ENCODE peak calls at places on chromosome 12, in seven cellular contexts. One of them, this sample, is unnamed.

GRCh38 chr12:47950856-47951468 is 12.4 kb upstream of the TMEM106C start:
- DNase-seq in heart right ventricle: no peak
- DNase-seq in cardiac muscle cell: no peak
- DNase-seq in ovary: no peak
- DNase-seq in HL-60: no peak
- DNase-seq in epithelial cell of prostate: no peak
- DNase-seq in pancreas: no peak
- DNase-seq in this sample: no peak

GRCh38 chr12:62817556-62818271 is 117.2 kb downstream of the PPM1H start:
- DNase-seq in heart right ventricle: no peak
- DNase-seq in cardiac muscle cell: no peak
- DNase-seq in ovary: peak
- DNase-seq in HL-60: no peak
- DNase-seq in epithelial cell of prostate: no peak
- DNase-seq in pancreas: no peak
- DNase-seq in this sample: no peak

GRCh38 chr12:90682398-90682797 is 272.6 kb downstream of the CCER1 start:
- DNase-seq in heart right ventricle: no peak
- DNase-seq in cardiac muscle cell: no peak
- DNase-seq in ovary: no peak
- DNase-seq in HL-60: no peak
- DNase-seq in epithelial cell of prostate: no peak
- DNase-seq in pancreas: no peak
- DNase-seq in this sample: no peak

GRCh38 chr12:61993734-61994345 is 266.4 kb upstream of the USP15 start:
- DNase-seq in heart right ventricle: no peak
- DNase-seq in cardiac muscle cell: peak
- DNase-seq in ovary: no peak
- DNase-seq in HL-60: peak
- DNase-seq in epithelial cell of prostate: no peak
- DNase-seq in pancreas: no peak
- DNase-seq in this sample: no peak

GRCh38 chr12:84542289-84542688 is 370.3 kb downstream of the SLC6A15 start:
- DNase-seq in heart right ventricle: no peak
- DNase-seq in cardiac muscle cell: no peak
- DNase-seq in ovary: no peak
- DNase-seq in HL-60: no peak
- DNase-seq in epithelial cell of prostate: no peak
- DNase-seq in pancreas: no peak
- DNase-seq in this sample: no peak

GRCh38 chr12:117468016-117468415 is 106.6 kb upstream of the NOS1 start:
- DNase-seq in heart right ventricle: no peak
- DNase-seq in cardiac muscle cell: no peak
- DNase-seq in ovary: no peak
- DNase-seq in HL-60: no peak
- DNase-seq in epithelial cell of prostate: no peak
- DNase-seq in pancreas: no peak
- DNase-seq in this sample: no peak

GRCh38 chr12:57816855-57817151 is 1.7 kb downstream of the AVIL start:
- DNase-seq in heart right ventricle: peak
- DNase-seq in cardiac muscle cell: no peak
- DNase-seq in ovary: peak
- DNase-seq in HL-60: peak
- DNase-seq in epithelial cell of prostate: no peak
- DNase-seq in pancreas: no peak
- DNase-seq in this sample: no peak

GRCh38 chr12:66942741-66943465 is 264.0 kb upstream of the GRIP1 start:
- DNase-seq in heart right ventricle: no peak
- DNase-seq in cardiac muscle cell: peak
- DNase-seq in ovary: no peak
- DNase-seq in HL-60: no peak
- DNase-seq in epithelial cell of prostate: no peak
- DNase-seq in pancreas: no peak
- DNase-seq in this sample: no peak

GRCh38 chr12:111753144-111753881 is 13.4 kb upstream of the ALDH2 start:
- DNase-seq in heart right ventricle: peak
- DNase-seq in cardiac muscle cell: peak
- DNase-seq in ovary: peak
- DNase-seq in HL-60: peak
- DNase-seq in epithelial cell of prostate: no peak
- DNase-seq in pancreas: peak
- DNase-seq in this sample: peak

GRCh38 chr12:100703337-100703736 is 91.2 kb upstream of the ANO4 start:
- DNase-seq in heart right ventricle: no peak
- DNase-seq in cardiac muscle cell: no peak
- DNase-seq in ovary: no peak
- DNase-seq in HL-60: no peak
- DNase-seq in epithelial cell of prostate: no peak
- DNase-seq in pancreas: no peak
- DNase-seq in this sample: no peak

GRCh38 chr12:128661216-128661550 is 162.6 kb downstream of the SLC15A4 start:
- DNase-seq in heart right ventricle: no peak
- DNase-seq in cardiac muscle cell: no peak
- DNase-seq in ovary: no peak
- DNase-seq in HL-60: no peak
- DNase-seq in epithelial cell of prostate: no peak
- DNase-seq in pancreas: peak
- DNase-seq in this sample: no peak

GRCh38 chr12:68119724-68120211 is 39.8 kb downstream of the IFNG start:
- DNase-seq in heart right ventricle: no peak
- DNase-seq in cardiac muscle cell: no peak
- DNase-seq in ovary: no peak
- DNase-seq in HL-60: no peak
- DNase-seq in epithelial cell of prostate: no peak
- DNase-seq in pancreas: no peak
- DNase-seq in this sample: no peak

GRCh38 chr12:47881826-47882427 is 22.9 kb downstream of the VDR start:
- DNase-seq in heart right ventricle: no peak
- DNase-seq in cardiac muscle cell: no peak
- DNase-seq in ovary: no peak
- DNase-seq in HL-60: no peak
- DNase-seq in epithelial cell of prostate: no peak
- DNase-seq in pancreas: no peak
- DNase-seq in this sample: no peak

GRCh38 chr12:1533602-1534304 is 60.6 kb downstream of the FBXL14 start:
- DNase-seq in heart right ventricle: no peak
- DNase-seq in cardiac muscle cell: peak
- DNase-seq in ovary: no peak
- DNase-seq in HL-60: no peak
- DNase-seq in epithelial cell of prostate: no peak
- DNase-seq in pancreas: no peak
- DNase-seq in this sample: no peak

GRCh38 chr12:97301576-97301975 is 161.0 kb upstream of the RMST start:
- DNase-seq in heart right ventricle: no peak
- DNase-seq in cardiac muscle cell: no peak
- DNase-seq in ovary: no peak
- DNase-seq in HL-60: no peak
- DNase-seq in epithelial cell of prostate: no peak
- DNase-seq in pancreas: no peak
- DNase-seq in this sample: no peak

GRCh38 chr12:97306121-97306520 is 156.5 kb upstream of the RMST start:
- DNase-seq in heart right ventricle: no peak
- DNase-seq in cardiac muscle cell: no peak
- DNase-seq in ovary: no peak
- DNase-seq in HL-60: no peak
- DNase-seq in epithelial cell of prostate: no peak
- DNase-seq in pancreas: no peak
- DNase-seq in this sample: no peak

GRCh38 chr12:97299867-97300266 is 162.7 kb upstream of the RMST start:
- DNase-seq in heart right ventricle: no peak
- DNase-seq in cardiac muscle cell: no peak
- DNase-seq in ovary: no peak
- DNase-seq in HL-60: no peak
- DNase-seq in epithelial cell of prostate: no peak
- DNase-seq in pancreas: no peak
- DNase-seq in this sample: no peak

GRCh38 chr12:97300431-97300830 is 162.2 kb upstream of the RMST start:
- DNase-seq in heart right ventricle: no peak
- DNase-seq in cardiac muscle cell: no peak
- DNase-seq in ovary: no peak
- DNase-seq in HL-60: no peak
- DNase-seq in epithelial cell of prostate: no peak
- DNase-seq in pancreas: no peak
- DNase-seq in this sample: no peak

GRCh38 chr12:97300921-97301320 is 161.7 kb upstream of the RMST start:
- DNase-seq in heart right ventricle: no peak
- DNase-seq in cardiac muscle cell: no peak
- DNase-seq in ovary: no peak
- DNase-seq in HL-60: no peak
- DNase-seq in epithelial cell of prostate: no peak
- DNase-seq in pancreas: no peak
- DNase-seq in this sample: no peak
- H3K27ac ChIP-seq in heart right ventricle: no peak
- H3K27ac ChIP-seq in cardiac muscle cell: no peak
- H3K27ac ChIP-seq in ovary: no peak
- H3K27ac ChIP-seq in HL-60: no peak
- H3K27ac ChIP-seq in epithelial cell of prostate: no peak
- H3K27ac ChIP-seq in pancreas: no peak
- H3K27ac ChIP-seq in this sample: no peak

GRCh38 chr12:121133838-121134237 is 1.2 kb downstream of the P2RX7 start:
- DNase-seq in heart right ventricle: no peak
- DNase-seq in cardiac muscle cell: no peak
- DNase-seq in ovary: no peak
- DNase-seq in HL-60: no peak
- DNase-seq in epithelial cell of prostate: no peak
- DNase-seq in pancreas: no peak
- DNase-seq in this sample: no peak
- H3K27ac ChIP-seq in heart right ventricle: no peak
- H3K27ac ChIP-seq in cardiac muscle cell: no peak
- H3K27ac ChIP-seq in ovary: no peak
- H3K27ac ChIP-seq in HL-60: no peak
- H3K27ac ChIP-seq in epithelial cell of prostate: peak
- H3K27ac ChIP-seq in pancreas: peak
- H3K27ac ChIP-seq in this sample: peak

GRCh38 chr12:4276524-4277204 is 3.1 kb downstream of the CCND2 start:
- DNase-seq in heart right ventricle: peak
- DNase-seq in cardiac muscle cell: peak
- DNase-seq in ovary: peak
- DNase-seq in HL-60: peak
- DNase-seq in epithelial cell of prostate: peak
- DNase-seq in pancreas: peak
- DNase-seq in this sample: peak
- H3K27ac ChIP-seq in heart right ventricle: peak
- H3K27ac ChIP-seq in cardiac muscle cell: peak
- H3K27ac ChIP-seq in ovary: no peak
- H3K27ac ChIP-seq in HL-60: no peak
- H3K27ac ChIP-seq in epithelial cell of prostate: peak
- H3K27ac ChIP-seq in pancreas: no peak
- H3K27ac ChIP-seq in this sample: no peak

DNA sequence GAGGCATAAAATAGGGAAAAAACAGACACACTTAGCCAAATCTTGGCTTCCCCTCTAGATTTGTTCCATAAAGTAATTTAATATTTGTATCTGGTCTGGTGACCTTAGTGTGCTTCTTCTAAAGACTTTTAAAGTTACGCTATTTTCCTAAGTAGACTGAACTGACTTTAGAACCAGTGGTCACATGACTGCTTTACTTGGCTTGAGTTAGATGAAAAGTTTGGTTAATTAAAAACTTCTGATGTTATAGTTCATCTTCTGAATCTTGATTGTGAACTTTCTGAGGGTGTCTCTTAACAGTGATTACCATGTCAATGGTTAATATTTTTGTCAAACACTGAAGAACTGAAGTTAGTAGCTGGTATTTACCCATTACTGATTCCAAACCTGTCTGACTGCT is 2.6 kb downstream of the BBS10 start:
- DNase-seq in heart right ventricle: no peak
- DNase-seq in cardiac muscle cell: no peak
- DNase-seq in ovary: no peak
- DNase-seq in HL-60: no peak
- DNase-seq in epithelial cell of prostate: no peak
- DNase-seq in pancreas: no peak
- DNase-seq in this sample: no peak
- H3K27ac ChIP-seq in heart right ventricle: no peak
- H3K27ac ChIP-seq in cardiac muscle cell: no peak
- H3K27ac ChIP-seq in ovary: no peak
- H3K27ac ChIP-seq in HL-60: no peak
- H3K27ac ChIP-seq in epithelial cell of prostate: no peak
- H3K27ac ChIP-seq in pancreas: no peak
- H3K27ac ChIP-seq in this sample: no peak

GRCh38 chr12:125140918-125141573 is 75.8 kb downstream of the AACS start:
- DNase-seq in heart right ventricle: no peak
- DNase-seq in cardiac muscle cell: no peak
- DNase-seq in ovary: no peak
- DNase-seq in HL-60: no peak
- DNase-seq in epithelial cell of prostate: peak
- DNase-seq in pancreas: no peak
- DNase-seq in this sample: no peak
- H3K27ac ChIP-seq in heart right ventricle: no peak
- H3K27ac ChIP-seq in cardiac muscle cell: no peak
- H3K27ac ChIP-seq in ovary: no peak
- H3K27ac ChIP-seq in HL-60: no peak
- H3K27ac ChIP-seq in epithelial cell of prostate: peak
- H3K27ac ChIP-seq in pancreas: no peak
- H3K27ac ChIP-seq in this sample: no peak

DNA sequence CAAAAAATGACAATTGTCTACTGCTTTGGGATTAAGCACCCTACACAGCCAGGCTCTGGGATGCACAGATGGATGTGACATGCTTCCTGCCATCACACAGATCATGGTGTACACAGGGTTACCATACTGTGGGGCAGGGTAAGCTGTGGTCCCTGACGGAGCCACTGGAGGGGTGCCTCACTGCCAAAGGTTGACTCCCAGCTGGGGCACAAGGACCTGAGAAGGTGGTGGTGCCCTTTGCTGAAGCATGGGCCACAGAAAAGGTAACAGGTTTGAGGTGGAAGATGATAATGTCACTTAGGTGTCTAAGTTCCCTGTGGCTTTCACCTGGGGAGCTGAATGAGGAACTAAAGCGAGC is 36.5 kb downstream of the RAB35 start:
- DNase-seq in heart right ventricle: no peak
- DNase-seq in cardiac muscle cell: no peak
- DNase-seq in ovary: no peak
- DNase-seq in HL-60: no peak
- DNase-seq in epithelial cell of prostate: no peak
- DNase-seq in pancreas: no peak
- DNase-seq in this sample: no peak
- H3K27ac ChIP-seq in heart right ventricle: no peak
- H3K27ac ChIP-seq in cardiac muscle cell: no peak
- H3K27ac ChIP-seq in ovary: no peak
- H3K27ac ChIP-seq in HL-60: no peak
- H3K27ac ChIP-seq in epithelial cell of prostate: peak
- H3K27ac ChIP-seq in pancreas: no peak
- H3K27ac ChIP-seq in this sample: no peak

This sample was measured in substantia nigra.